ENCODE peak calls at places on chromosomes 11 and 22, in ten cellular contexts. One of them, this sample, is unnamed.

GRCh38 chr22:38751422-38752346 is 4.1 kb downstream of the SUN2 start:
- DNase-seq in activated CD4-positive, alpha-beta T cell treated with anti-CD3 and anti-CD28 coated beads, Interleukin-2, amount 50 U/mL, for 1 hour: peak
- DNase-seq in HepG2: no peak
- DNase-seq in GM04504: no peak
- DNase-seq in T-helper 2 cell: peak
- DNase-seq in OCI-LY7: peak
- DNase-seq in ACHN: no peak
- DNase-seq in T-cell: peak
- DNase-seq in endothelial cell: no peak
- DNase-seq in nucleus accumbens: no peak
- DNase-seq in this sample: peak

GRCh38 chr11:100687032-100687629 is at the start of gene ARHGAP42:
- DNase-seq in activated CD4-positive, alpha-beta T cell treated with anti-CD3 and anti-CD28 coated beads, Interleukin-2, amount 50 U/mL, for 1 hour: no peak
- DNase-seq in HepG2: peak
- DNase-seq in GM04504: no peak
- DNase-seq in T-helper 2 cell: peak
- DNase-seq in OCI-LY7: no peak
- DNase-seq in ACHN: peak
- DNase-seq in T-cell: peak
- DNase-seq in endothelial cell: peak
- DNase-seq in nucleus accumbens: peak
- DNase-seq in this sample: no peak

GRCh38 chr11:95711162-95711944 is 78.2 kb downstream of the FAM76B start:
- DNase-seq in activated CD4-positive, alpha-beta T cell treated with anti-CD3 and anti-CD28 coated beads, Interleukin-2, amount 50 U/mL, for 1 hour: no peak
- DNase-seq in HepG2: no peak
- DNase-seq in GM04504: no peak
- DNase-seq in T-helper 2 cell: no peak
- DNase-seq in OCI-LY7: peak
- DNase-seq in ACHN: no peak
- DNase-seq in T-cell: no peak
- DNase-seq in endothelial cell: no peak
- DNase-seq in nucleus accumbens: no peak
- DNase-seq in this sample: no peak

GRCh38 chr11:16863382-16863781 is 124.9 kb downstream of the C11orf58 start:
- DNase-seq in activated CD4-positive, alpha-beta T cell treated with anti-CD3 and anti-CD28 coated beads, Interleukin-2, amount 50 U/mL, for 1 hour: no peak
- DNase-seq in HepG2: no peak
- DNase-seq in GM04504: no peak
- DNase-seq in T-helper 2 cell: no peak
- DNase-seq in OCI-LY7: no peak
- DNase-seq in ACHN: no peak
- DNase-seq in T-cell: no peak
- DNase-seq in endothelial cell: no peak
- DNase-seq in nucleus accumbens: no peak
- DNase-seq in this sample: no peak

GRCh38 chr11:74648894-74649293 is 56.5 kb downstream of the POLD3 start:
- DNase-seq in activated CD4-positive, alpha-beta T cell treated with anti-CD3 and anti-CD28 coated beads, Interleukin-2, amount 50 U/mL, for 1 hour: no peak
- DNase-seq in HepG2: no peak
- DNase-seq in GM04504: no peak
- DNase-seq in T-helper 2 cell: no peak
- DNase-seq in OCI-LY7: no peak
- DNase-seq in ACHN: no peak
- DNase-seq in T-cell: no peak
- DNase-seq in endothelial cell: no peak
- DNase-seq in nucleus accumbens: no peak
- DNase-seq in this sample: no peak

GRCh38 chr22:35582861-35583670 is 34.1 kb downstream of the MB start:
- DNase-seq in activated CD4-positive, alpha-beta T cell treated with anti-CD3 and anti-CD28 coated beads, Interleukin-2, amount 50 U/mL, for 1 hour: peak
- DNase-seq in HepG2: peak
- DNase-seq in GM04504: no peak
- DNase-seq in T-helper 2 cell: peak
- DNase-seq in OCI-LY7: peak
- DNase-seq in ACHN: peak
- DNase-seq in T-cell: no peak
- DNase-seq in endothelial cell: peak
- DNase-seq in nucleus accumbens: peak
- DNase-seq in this sample: no peak

GRCh38 chr11:76838422-76839068 is 22.2 kb upstream of the ACER3 start:
- DNase-seq in activated CD4-positive, alpha-beta T cell treated with anti-CD3 and anti-CD28 coated beads, Interleukin-2, amount 50 U/mL, for 1 hour: no peak
- DNase-seq in HepG2: peak
- DNase-seq in GM04504: no peak
- DNase-seq in T-helper 2 cell: no peak
- DNase-seq in OCI-LY7: no peak
- DNase-seq in ACHN: no peak
- DNase-seq in T-cell: no peak
- DNase-seq in endothelial cell: peak
- DNase-seq in nucleus accumbens: no peak
- DNase-seq in this sample: no peak

GRCh38 chr11:61626580-61627380 is 45.9 kb upstream of the SYT7 start:
- DNase-seq in activated CD4-positive, alpha-beta T cell treated with anti-CD3 and anti-CD28 coated beads, Interleukin-2, amount 50 U/mL, for 1 hour: no peak
- DNase-seq in HepG2: peak
- DNase-seq in GM04504: no peak
- DNase-seq in T-helper 2 cell: no peak
- DNase-seq in OCI-LY7: no peak
- DNase-seq in ACHN: no peak
- DNase-seq in T-cell: no peak
- DNase-seq in endothelial cell: no peak
- DNase-seq in nucleus accumbens: no peak
- DNase-seq in this sample: no peak

GRCh38 chr11:36347384-36347906 is 51.4 kb downstream of the PRR5L start:
- DNase-seq in activated CD4-positive, alpha-beta T cell treated with anti-CD3 and anti-CD28 coated beads, Interleukin-2, amount 50 U/mL, for 1 hour: no peak
- DNase-seq in HepG2: no peak
- DNase-seq in GM04504: no peak
- DNase-seq in T-helper 2 cell: no peak
- DNase-seq in OCI-LY7: no peak
- DNase-seq in ACHN: no peak
- DNase-seq in T-cell: no peak
- DNase-seq in endothelial cell: no peak
- DNase-seq in nucleus accumbens: no peak
- DNase-seq in this sample: no peak

GRCh38 chr11:19498986-19499669 is 213.5 kb upstream of the NAV2 start:
- DNase-seq in activated CD4-positive, alpha-beta T cell treated with anti-CD3 and anti-CD28 coated beads, Interleukin-2, amount 50 U/mL, for 1 hour: no peak
- DNase-seq in HepG2: no peak
- DNase-seq in GM04504: peak
- DNase-seq in T-helper 2 cell: no peak
- DNase-seq in OCI-LY7: no peak
- DNase-seq in ACHN: no peak
- DNase-seq in T-cell: no peak
- DNase-seq in endothelial cell: no peak
- DNase-seq in nucleus accumbens: no peak
- DNase-seq in this sample: no peak

GRCh38 chr11:79206951-79207350 is 233.9 kb downstream of the TENM4 start:
- DNase-seq in activated CD4-positive, alpha-beta T cell treated with anti-CD3 and anti-CD28 coated beads, Interleukin-2, amount 50 U/mL, for 1 hour: no peak
- DNase-seq in HepG2: no peak
- DNase-seq in GM04504: no peak
- DNase-seq in T-helper 2 cell: no peak
- DNase-seq in OCI-LY7: no peak
- DNase-seq in ACHN: no peak
- DNase-seq in T-cell: no peak
- DNase-seq in endothelial cell: no peak
- DNase-seq in nucleus accumbens: no peak
- DNase-seq in this sample: no peak

GRCh38 chr11:70625921-70626518 is 227.7 kb downstream of the CTTN start:
- DNase-seq in activated CD4-positive, alpha-beta T cell treated with anti-CD3 and anti-CD28 coated beads, Interleukin-2, amount 50 U/mL, for 1 hour: no peak
- DNase-seq in HepG2: no peak
- DNase-seq in GM04504: no peak
- DNase-seq in T-helper 2 cell: no peak
- DNase-seq in OCI-LY7: no peak
- DNase-seq in ACHN: no peak
- DNase-seq in T-cell: no peak
- DNase-seq in endothelial cell: peak
- DNase-seq in nucleus accumbens: peak
- DNase-seq in this sample: no peak